ENCODE peak calls at places on chromosomes 4 and X, in seven cellular contexts. Q is HCEC 1CT; W is uterus; R is T-helper 1 cell; T is CD8-positive, alpha-beta T cell; O is NCI-H345; G is SK-N-MC. A is an unnamed sample.

GRCh38 chrX:619812-620493 is 10.6 kb upstream of the SHOX start:
- DNase-seq in Q (no peak), W (no peak), R (no peak), T (no peak), O (no peak), G (no peak), A (no peak)

GRCh38 chrX:123223409-123223808 is 39.3 kb downstream of the GRIA3 start:
- DNase-seq in Q (no peak), W (no peak), R (no peak), T (no peak), O (no peak), G (no peak), A (no peak)

GRCh38 chr4:3530663-3531254 is 1.5 kb downstream of the LRPAP1 start:
- DNase-seq in Q (no peak), W (no peak), R (no peak), T (no peak), O (no peak), G (no peak), A (no peak)

GRCh38 chr4:36267491-36268254 is 13.7 kb upstream of the DTHD1 start:
- DNase-seq in Q (no peak), W (no peak), R (no peak), T (no peak), O (no peak), G (no peak), A (no peak)

GRCh38 chrX:23742174-23742692 is 843 bp downstream of the ACOT9 start:
- DNase-seq in Q (peak), W (peak), R (no peak), T (peak), O (peak), G (peak), A (peak)

GRCh38 chrX:64191281-64192010 is 14.1 kb downstream of the AMER1 start:
- DNase-seq in Q (no peak), W (no peak), R (no peak), T (no peak), O (no peak), G (no peak), A (no peak)

GRCh38 chrX:134460861-134461218 is 875 bp downstream of the HPRT1 start:
- DNase-seq in Q (peak), W (no peak), R (no peak), T (no peak), O (no peak), G (no peak), A (no peak)

GRCh38 chr4:86117781-86118302 is 242.0 kb downstream of the MAPK10 start:
- DNase-seq in Q (peak), W (peak), R (no peak), T (no peak), O (no peak), G (no peak), A (peak)

GRCh38 chr4:169251291-169252235 is 19.2 kb downstream of the SH3RF1 start:
- DNase-seq in Q (no peak), W (no peak), R (no peak), T (no peak), O (no peak), G (no peak), A (no peak)

GRCh38 chr4:20271954-20272353 is 20.2 kb downstream of the SLIT2 start:
- DNase-seq in Q (no peak), W (no peak), R (no peak), T (no peak), O (no peak), G (no peak), A (no peak)

GRCh38 chrX:137565921-137566745 is at the start of gene ZIC3:
- DNase-seq in Q (no peak), W (peak), R (no peak), T (no peak), O (no peak), G (no peak), A (no peak)